ENCODE peak calls at places on chromosomes 4 and X, in ten cellular contexts. T is transverse colon, O is gastrocnemius medialis, Q is AG09319, K is foreskin keratinocyte, A is GM12865, P is suprapubic skin, X is cardiac fibroblast, F is AG09309, R is neural progenitor cell. V is an unnamed sample.

GRCh38 chr4:38762560-38762959 is 20.2 kb downstream of the TLR10 start:
- DNase-seq in T (no peak), O (no peak), Q (no peak), K (no peak), A (peak), P (no peak), X (no peak), F (no peak), R (no peak), V (no peak)

GRCh38 chr4:16123356-16124084 is 39.7 kb upstream of the PROM1 start:
- DNase-seq in T (no peak), O (no peak), Q (no peak), K (no peak), A (no peak), P (no peak), X (no peak), F (no peak), R (peak), V (no peak)

GRCh38 chr4:1868293-1868692 is 2.9 kb upstream of the NSD2 start:
- DNase-seq in T (peak), O (no peak), Q (no peak), K (no peak), A (no peak), P (no peak), X (no peak), F (no peak), R (no peak), V (no peak)

GRCh38 chrX:42495139-42495538 is 282.8 kb downstream of the PPP1R2C start:
- DNase-seq in T (no peak), O (no peak), Q (no peak), K (no peak), A (no peak), P (no peak), X (no peak), F (no peak), R (no peak), V (no peak)

GRCh38 chr4:3831529-3832150 is 65.5 kb downstream of the ADRA2C start:
- DNase-seq in T (no peak), O (no peak), Q (no peak), K (no peak), A (no peak), P (no peak), X (no peak), F (no peak), R (no peak), V (no peak)

GRCh38 chr4:121256346-121256745 is 92.2 kb upstream of the TNIP3 start:
- DNase-seq in T (no peak), O (no peak), Q (peak), K (peak), A (peak), P (no peak), X (peak), F (peak), R (no peak), V (no peak)

GRCh38 chr4:13476152-13476551 is 8.0 kb downstream of the RAB28 start:
- DNase-seq in T (no peak), O (no peak), Q (no peak), K (no peak), A (no peak), P (no peak), X (no peak), F (no peak), R (no peak), V (no peak)

GRCh38 chrX:65196758-65197371 is 220.6 kb upstream of the ZC4H2 start:
- DNase-seq in T (peak), O (no peak), Q (no peak), K (peak), A (peak), P (no peak), X (no peak), F (no peak), R (peak), V (no peak)

GRCh38 chrX:53084863-53085262 is 2.7 kb downstream of the TSPYL2 start:
- DNase-seq in T (no peak), O (no peak), Q (no peak), K (no peak), A (no peak), P (no peak), X (no peak), F (no peak), R (no peak), V (no peak)

GRCh38 chr4:41072021-41072777 is 142.1 kb downstream of the APBB2 start:
- DNase-seq in T (no peak), O (no peak), Q (no peak), K (no peak), A (peak), P (no peak), X (no peak), F (no peak), R (peak), V (no peak)

GRCh38 chrX:110836982-110837381 is 41.4 kb upstream of the CHRDL1 start:
- DNase-seq in T (no peak), O (no peak), Q (no peak), K (no peak), A (no peak), P (no peak), X (no peak), F (no peak), R (peak), V (no peak)

GRCh38 chrX:12446342-12447075 is 308.2 kb downstream of the FRMPD4 start:
- DNase-seq in T (no peak), O (no peak), Q (no peak), K (peak), A (no peak), P (no peak), X (peak), F (peak), R (no peak), V (no peak)

GRCh38 chr4:74623041-74623440 is 171.3 kb downstream of the BTC start:
- DNase-seq in T (peak), O (no peak), Q (no peak), K (no peak), A (peak), P (no peak), X (peak), F (no peak), R (peak), V (no peak)

GRCh38 chrX:72124540-72125201 is 7.0 kb downstream of the RTL5 start:
- DNase-seq in T (no peak), O (no peak), Q (no peak), K (no peak), A (no peak), P (no peak), X (no peak), F (no peak), R (no peak), V (no peak)

GRCh38 chr4:21845663-21846062 is 102.9 kb downstream of the KCNIP4 start:
- DNase-seq in T (no peak), O (no peak), Q (no peak), K (no peak), A (no peak), P (no peak), X (no peak), F (peak), R (no peak), V (no peak)

GRCh38 chr4:78058591-78059523 is 1.7 kb downstream of the FRAS1 start:
- DNase-seq in T (peak), O (peak), Q (no peak), K (peak), A (no peak), P (peak), X (peak), F (no peak), R (peak), V (peak)

GRCh38 chr4:155676430-155676825 is 9.8 kb downstream of the GUCY1A1 start:
- DNase-seq in T (no peak), O (no peak), Q (no peak), K (no peak), A (no peak), P (no peak), X (no peak), F (no peak), R (peak), V (no peak)

GRCh38 chr4:150960818-150961217 is 54.3 kb downstream of the LRBA start:
- DNase-seq in T (no peak), O (no peak), Q (no peak), K (peak), A (peak), P (no peak), X (peak), F (no peak), R (peak), V (no peak)
- TF ChIP-seq CTCF in T (peak), O (no peak), Q (peak), K (peak), A (peak), P (no peak), X (peak), F (peak), R (peak), V (no peak)

GRCh38 chrX:15376956-15377355 is 7.3 kb downstream of the VEGFD start:
- DNase-seq in T (no peak), O (no peak), Q (no peak), K (no peak), A (no peak), P (no peak), X (no peak), F (no peak), R (no peak), V (no peak)

GRCh38 chrX:15384304-15384703 is at the start of gene VEGFD:
- DNase-seq in T (no peak), O (peak), Q (peak), K (no peak), A (no peak), P (no peak), X (peak), F (no peak), R (no peak), V (no peak)

DNA sequence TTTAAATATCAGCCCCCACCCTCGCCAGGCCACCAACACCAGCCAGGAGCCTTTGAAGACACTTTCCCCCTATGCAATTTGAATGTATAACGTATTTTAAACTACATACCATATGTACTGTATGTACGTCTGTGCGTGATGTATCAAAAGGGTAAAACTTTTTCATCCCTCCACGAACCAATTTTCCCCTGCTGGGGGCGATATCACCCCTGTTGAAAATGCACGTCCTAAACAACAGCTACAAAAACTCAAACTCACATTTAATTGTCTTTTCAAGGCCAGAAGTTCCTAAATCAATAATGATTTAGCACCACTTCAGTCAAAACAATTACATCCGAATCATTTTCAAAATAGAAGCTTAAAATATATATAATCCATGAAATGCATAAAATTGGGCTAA is 1.4 kb downstream of the VEGFD start:
- DNase-seq in T (no peak), O (no peak), Q (no peak), K (no peak), A (no peak), P (no peak), X (no peak), F (no peak), R (peak), V (no peak)
- TF ChIP-seq CTCF in T (no peak), O (no peak), Q (no peak), K (peak), A (no peak), P (no peak), X (no peak), F (no peak), R (peak), V (no peak)

GRCh38 chrX:119790977-119791436 is 423 bp downstream of the RPL39 start:
- DNase-seq in T (peak), O (no peak), Q (no peak), K (peak), A (peak), P (no peak), X (peak), F (no peak), R (no peak), V (peak)
- TF ChIP-seq CTCF in T (no peak), O (no peak), Q (peak), K (peak), A (no peak), P (no peak), X (no peak), F (no peak), R (no peak), V (no peak)

GRCh38 chr4:91471280-91471679 is 832.5 kb upstream of the GRID2 start:
- DNase-seq in T (no peak), O (no peak), Q (no peak), K (no peak), A (no peak), P (no peak), X (no peak), F (no peak), R (no peak), V (no peak)
- TF ChIP-seq CTCF in T (no peak), O (no peak), Q (no peak), K (no peak), A (no peak), P (no peak), X (no peak), F (no peak), R (no peak), V (no peak)

V was measured in uterus.